ENCODE peak calls at places on chromosomes 13 and 19, in ten cellular contexts. H is uterus, N is heart left ventricle, P is fibroblast of lung, S is thoracic aorta, Z is BJ, W is stomach, I is ovary, T is pancreas, A is A673. C is an unnamed sample.
A peak's percentile ranks its signal among the peaks of the same experiment; 100 is the strongest.

GRCh38 chr13:45696610-45697226 is 5.4 kb upstream of the CBY2 start:
- DNase-seq in N (no peak), H (no peak), A (no peak), P (no peak), I (no peak), S (no peak), T (no peak), Z (no peak), W (no peak), C (peak; percentile 50)

GRCh38 chr19:30861896-30862295 is 487.3 kb downstream of the TSHZ3 start:
- DNase-seq in S (no peak), I (no peak), Z (no peak), A (no peak), T (no peak), W (no peak), N (no peak), P (no peak), H (no peak), C (no peak)

GRCh38 chr13:110421061-110421460 is 114.0 kb downstream of the COL4A2 start:
- DNase-seq in W (no peak), N (no peak), T (no peak), H (no peak), I (no peak), Z (no peak), P (peak; percentile 40), A (no peak), S (no peak), C (no peak)

GRCh38 chr19:57615346-57615745 is 1.3 kb downstream of the ZNF134 start:
- DNase-seq in T (no peak), A (no peak), Z (no peak), I (no peak), H (no peak), S (no peak), N (no peak), W (no peak), P (no peak), C (no peak)

GRCh38 chr13:53321301-53321700 is 292.7 kb downstream of the OLFM4 start:
- DNase-seq in S (no peak), I (no peak), T (no peak), H (no peak), A (no peak), N (no peak), W (no peak), P (no peak), Z (no peak), C (no peak)

GRCh38 chr19:31325342-31325741 is 23.9 kb downstream of the TSHZ3 start:
- DNase-seq in N (no peak), I (no peak), H (no peak), A (no peak), T (no peak), S (no peak), Z (no peak), P (no peak), W (no peak), C (no peak)

GRCh38 chr19:32233885-32234284 is 111.5 kb upstream of the ZNF507 start:
- DNase-seq in P (no peak), T (no peak), A (no peak), S (no peak), Z (no peak), I (no peak), N (no peak), W (no peak), H (no peak), C (no peak)

GRCh38 chr13:114100446-114101320 is 31.7 kb downstream of the RASA3 start:
- DNase-seq in S (no peak), A (no peak), N (peak; percentile 30), I (no peak), W (no peak), H (peak; percentile 20), Z (no peak), P (peak; percentile 54), T (peak; percentile 70), C (no peak)

GRCh38 chr19:50705422-50706019 is 14.1 kb downstream of the SHANK1 start:
- DNase-seq in T (no peak), S (no peak), H (no peak), A (peak; percentile 92), Z (no peak), I (no peak), P (peak; percentile 54), N (no peak), W (no peak), C (no peak)

GRCh38 chr13:40453666-40454030 is 212.8 kb downstream of the FOXO1 start:
- DNase-seq in T (no peak), P (no peak), A (no peak), I (no peak), Z (no peak), H (no peak), S (no peak), N (no peak), W (no peak), C (no peak)

GRCh38 chr19:33393286-33394005 is 19.9 kb downstream of the CEBPG start:
- DNase-seq in H (no peak), N (no peak), W (no peak), P (no peak), A (no peak), T (no peak), Z (no peak), S (no peak), I (peak; percentile 6), C (no peak)

DNA sequence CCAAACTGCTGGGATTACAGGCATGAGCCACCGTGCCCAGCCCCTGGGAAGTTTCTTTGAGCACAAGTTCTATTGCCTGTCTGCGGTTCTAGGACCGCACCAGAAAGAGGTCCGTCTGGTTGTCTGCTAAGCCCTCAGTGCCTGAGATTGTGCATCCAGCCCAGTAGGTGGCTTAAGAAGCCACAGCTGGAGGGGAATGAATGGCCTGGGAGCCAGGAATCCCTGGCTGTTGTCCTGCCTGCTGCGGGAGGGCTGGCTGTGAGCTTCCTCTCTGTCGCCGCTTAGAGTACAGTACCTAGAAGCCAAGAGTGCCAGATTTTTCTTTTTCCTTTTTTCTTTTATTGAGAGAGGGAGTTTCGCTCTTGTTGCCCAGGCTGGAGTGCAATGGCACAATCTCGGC is 4.2 kb upstream of the TYK2 start:
- DNase-seq in I (no peak), Z (no peak), W (no peak), T (no peak), H (no peak), A (no peak), P (no peak), N (no peak), S (no peak), C (no peak)
- TF ChIP-seq CTCF in I (no peak), Z (no peak), W (no peak), T (no peak), H (no peak), A (no peak), P (no peak), N (no peak), S (no peak), C (no peak)

GRCh38 chr19:45883586-45883880 is 2.4 kb downstream of the IRF2BP1 start:
- DNase-seq in I (no peak), N (no peak), T (peak; percentile 56), W (no peak), A (no peak), P (no peak), H (no peak), S (no peak), Z (no peak), C (no peak)
- H3K4me3 ChIP-seq in I (no peak overlapping the region), N (no peak overlapping the region), T (peak overlapping the region; percentile 83), W (peak overlapping the region; percentile 76), A (no peak overlapping the region), P (peak overlapping the region; percentile 20), H (no peak overlapping the region), S (peak overlapping the region; percentile 49), Z (no peak overlapping the region), C (no peak overlapping the region)

GRCh38 chr19:54451331-54451871 is 2.4 kb downstream of the LENG8 start:
- DNase-seq in T (peak; percentile 37), H (no peak), W (no peak), S (no peak), Z (no peak), A (no peak), P (no peak), N (no peak), I (no peak), C (no peak)

GRCh38 chr19:54454781-54455675 is 6.0 kb downstream of the LENG8 start:
- DNase-seq in W (no peak), A (no peak), N (no peak), I (no peak), Z (no peak), P (no peak), H (no peak), T (peak; percentile 31), S (no peak), C (no peak)

GRCh38 chr19:54451997-54452396 is 3.0 kb downstream of the LENG8 start:
- DNase-seq in H (no peak), P (no peak), I (no peak), T (peak; percentile 47), N (no peak), A (no peak), W (no peak), Z (no peak), S (no peak), C (no peak)

GRCh38 chr19:54453921-54454780 is 5.2 kb downstream of the LENG8 start:
- DNase-seq in Z (no peak), I (no peak), S (no peak), H (no peak), T (peak; percentile 28), A (no peak), W (no peak), N (no peak), P (no peak), C (no peak)

DNA sequence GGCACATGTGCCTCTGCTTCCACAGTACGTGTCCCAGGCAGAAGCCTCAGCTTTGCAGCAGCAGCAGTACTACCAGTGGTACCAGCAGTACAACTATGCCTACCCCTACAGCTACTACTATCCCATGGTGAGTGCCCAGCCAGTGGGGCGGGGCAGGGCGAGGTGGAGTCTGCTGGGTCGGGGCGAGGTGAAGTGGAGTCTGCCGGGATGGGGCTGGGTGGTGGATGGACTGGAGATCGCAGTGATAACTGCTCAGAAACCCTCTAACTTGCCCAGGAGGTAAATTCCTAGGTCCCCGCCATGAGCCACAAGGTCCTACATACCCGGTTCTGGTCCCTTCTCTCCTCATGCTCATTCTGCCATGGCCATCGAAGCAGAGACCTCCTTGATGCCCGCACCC is 3.6 kb downstream of the LENG8 start:
- DNase-seq in P (no peak), S (no peak), I (no peak), Z (no peak), A (no peak), H (no peak), W (no peak), N (no peak), T (no peak), C (no peak)
- H3K36me3 ChIP-seq in P (peaks cover 49% of the 10 kb centered on the region), S (peaks cover 66% of the 10 kb centered on the region), I (no peaks in the 10 kb centered on the region), Z (peaks cover 54% of the 10 kb centered on the region), A (peaks cover 68% of the 10 kb centered on the region), H (no peaks in the 10 kb centered on the region), W (peaks cover 70% of the 10 kb centered on the region), N (peaks cover 66% of the 10 kb centered on the region), T (peaks cover 59% of the 10 kb centered on the region), C (peaks cover 57% of the 10 kb centered on the region)

DNA sequence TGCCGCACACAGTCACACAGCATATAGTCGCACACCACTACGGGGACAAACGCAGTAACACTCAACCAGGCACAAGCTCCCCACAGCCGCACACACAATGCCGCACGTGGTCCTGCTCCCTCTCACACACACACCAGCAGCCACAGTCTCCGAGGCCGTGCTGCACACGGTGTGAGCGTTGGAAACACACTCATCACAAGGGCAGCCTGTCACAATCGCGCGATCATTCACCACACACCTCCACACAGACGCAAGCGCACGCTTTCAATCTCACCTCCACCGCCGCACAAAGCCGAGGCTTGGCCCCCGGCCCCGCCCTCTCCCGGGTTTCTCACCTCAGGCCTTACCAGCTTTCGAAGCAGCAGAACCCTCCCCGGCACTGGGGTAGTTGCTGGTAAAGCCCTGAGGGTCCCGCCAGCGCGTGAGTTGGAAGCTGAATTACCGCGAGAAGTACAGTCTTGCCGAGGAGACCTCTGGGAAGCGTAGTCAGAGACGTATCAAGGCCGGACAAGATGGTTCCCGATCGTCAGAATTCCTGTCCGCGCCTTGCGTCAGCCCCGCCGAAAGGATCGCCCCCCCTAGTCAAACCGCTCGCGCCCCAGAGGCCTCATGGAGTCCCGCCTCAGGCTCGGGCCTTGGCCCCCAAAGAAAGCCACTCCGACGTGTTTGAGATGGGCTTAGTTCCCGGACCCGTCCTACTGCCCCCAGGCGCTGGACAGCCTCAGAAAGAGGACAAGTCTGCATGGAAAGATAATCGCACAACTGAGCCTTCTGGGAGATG is at the start of gene ZNF566:
- DNase-seq in Z (peak; percentile 79), P (peak; percentile 98), I (peak; percentile 86), H (peak; percentile 92), W (peak; percentile 87), N (peak; percentile 93), S (peak; percentile 81), T (peak; percentile 90), A (peak; percentile 98), C (peak; percentile 94)
- TF ChIP-seq CTCF in Z (peak; percentile 6), P (no peak), I (no peak), H (no peak), W (no peak), N (no peak), S (no peak), T (no peak), A (no peak), C (peak; percentile 13)

C was measured in GM06990.